ENCODE peak calls at places on chromosomes 2 and 18, in eight cellular contexts. H, Z, J, T, V, N, Q and E are unnamed samples.

GRCh38 chr2:17538022-17538843 is 2.3 kb upstream of the VSNL1 start:
- DNase-seq in H (peak), V (no peak), N (no peak), J (no peak), Z (no peak), Q (peak), T (no peak), E (peak)

GRCh38 chr2:219249203-219249980 is 3.7 kb upstream of the TUBA4B start:
- DNase-seq in Z (no peak), J (peak), V (peak), N (peak), Q (peak), T (peak), H (peak), E (peak)

GRCh38 chr2:206642075-206643025 is at the start of gene FAM237A:
- DNase-seq in T (peak), J (no peak), Z (no peak), H (peak), N (no peak), V (peak), Q (peak), E (peak)

GRCh38 chr2:121471571-121472464 is 58.9 kb upstream of the RNU4ATAC start:
- DNase-seq in Z (no peak), J (no peak), N (no peak), H (peak), T (no peak), V (no peak), Q (peak), E (no peak)

GRCh38 chr2:15601681-15602080 is 10.0 kb downstream of the DDX1 start:
- DNase-seq in Q (no peak), T (no peak), Z (no peak), J (no peak), V (no peak), N (no peak), H (no peak), E (no peak)

GRCh38 chr2:38154395-38154794 is 78.4 kb upstream of the CYP1B1 start:
- DNase-seq in T (no peak), N (no peak), V (no peak), J (no peak), Z (no peak), Q (no peak), H (no peak), E (no peak)

GRCh38 chr2:77721593-77721992 is 199.4 kb upstream of the LRRTM4 start:
- DNase-seq in V (no peak), H (no peak), J (no peak), T (no peak), Q (no peak), Z (no peak), N (no peak), E (no peak)

GRCh38 chr2:120319135-120319534 is 26.8 kb upstream of the INHBB start:
- DNase-seq in T (no peak), H (no peak), J (no peak), Z (no peak), Q (no peak), V (no peak), N (no peak), E (no peak)

GRCh38 chr2:10721344-10722251 is at the start of gene ATP6V1C2:
- DNase-seq in Q (peak), T (peak), J (no peak), H (no peak), N (no peak), Z (no peak), V (no peak), E (peak)

GRCh38 chr2:159735648-159736047 is 23.3 kb downstream of the MARCHF7 start:
- DNase-seq in Z (no peak), H (no peak), T (no peak), Q (no peak), J (no peak), V (no peak), N (no peak), E (no peak)

GRCh38 chr2:210577263-210578071 is 21.1 kb downstream of the CPS1 start:
- DNase-seq in N (no peak), Z (no peak), T (peak), Q (peak), V (no peak), H (peak), J (no peak), E (peak)

GRCh38 chr2:166282178-166282577 is 93.6 kb downstream of the SCN9A start:
- DNase-seq in T (no peak), V (no peak), Q (no peak), H (no peak), Z (no peak), J (no peak), N (no peak), E (no peak)

GRCh38 chr2:235444101-235444597 is 49.7 kb upstream of the AGAP1 start:
- DNase-seq in Q (no peak), J (no peak), N (no peak), T (peak), V (no peak), Z (no peak), H (no peak), E (no peak)

GRCh38 chr18:74796928-74797576 is 199.4 kb downstream of the ZNF407 start:
- DNase-seq in T (no peak), Q (peak), J (no peak), N (peak), V (no peak), Z (no peak), H (peak), E (no peak)

GRCh38 chr18:32308493-32309120 is 118.8 kb downstream of the MEP1B start:
- DNase-seq in J (peak), H (peak), Q (peak), V (no peak), N (no peak), Z (no peak), T (no peak), E (no peak)